ENCODE peak calls at places on chromosomes 2 and 18, in ten cellular contexts. G, F, K, U, N, Y, E, X, D and Q are unnamed samples.

GRCh38 chr2:235898766-235899165 is 269.4 kb downstream of the GBX2 start:
- DNase-seq in F (no peak), Y (peak; percentile 22), X (no peak), N (no peak), D (no peak), K (no peak), E (no peak), G (no peak), U (no peak), Q (no peak)

GRCh38 chr2:21696900-21697299 is 573.1 kb downstream of the TDRD15 start:
- DNase-seq in X (no peak), U (no peak), N (no peak), G (no peak), D (no peak), E (no peak), K (no peak), Y (no peak), F (no peak), Q (no peak)

GRCh38 chr2:108243566-108243965 is 3.8 kb downstream of the SULT1C3 start:
- DNase-seq in K (no peak), E (peak; percentile 58), X (no peak), U (peak; percentile 15), D (no peak), N (no peak), Y (no peak), G (no peak), F (no peak), Q (no peak)

GRCh38 chr18:49722472-49722871 is 90.9 kb downstream of the ACAA2 start:
- DNase-seq in Y (no peak), G (no peak), X (no peak), U (no peak), E (no peak), F (no peak), K (no peak), N (peak; percentile 44), D (no peak), Q (peak; percentile 53)

GRCh38 chr2:101946372-101946771 is 45.4 kb upstream of the IL1R2 start:
- DNase-seq in E (no peak), Y (no peak), N (no peak), X (no peak), U (peak; percentile 11), F (no peak), K (no peak), D (no peak), G (no peak), Q (no peak)

GRCh38 chr2:181828122-181828705 is 63.3 kb upstream of the ITPRID2 start:
- DNase-seq in K (peak; percentile 46), N (no peak), U (no peak), Y (no peak), D (no peak), F (no peak), X (no peak), E (no peak), G (no peak), Q (no peak)

GRCh38 chr2:152448621-152449020 is 113.6 kb downstream of the FMNL2 start:
- DNase-seq in Y (no peak), G (no peak), D (no peak), X (no peak), F (no peak), K (no peak), N (no peak), U (no peak), E (no peak), Q (no peak)

GRCh38 chr2:136006658-136007057 is 21.2 kb upstream of the DARS1 start:
- DNase-seq in K (no peak), E (peak; percentile 23), U (peak; percentile 43), X (no peak), G (no peak), N (no peak), D (no peak), Y (peak; percentile 43), F (no peak), Q (no peak)

GRCh38 chr2:56369316-56369715 is 185.5 kb downstream of the CCDC85A start:
- DNase-seq in F (no peak), G (no peak), U (peak; percentile 25), K (no peak), N (no peak), X (no peak), Y (no peak), D (no peak), E (peak; percentile 29), Q (no peak)

GRCh38 chr2:30115141-30115980 is 31.4 kb upstream of the YPEL5 start:
- DNase-seq in G (peak; percentile 68), X (peak; percentile 83), F (peak; percentile 86), N (peak; percentile 88), K (peak; percentile 82), E (peak; percentile 88), Y (peak; percentile 82), U (peak; percentile 79), D (peak; percentile 80), Q (peak; percentile 85)

GRCh38 chr2:58794103-58794502 is 553.0 kb upstream of the FANCL start:
- DNase-seq in D (no peak), X (no peak), K (no peak), E (no peak), G (no peak), N (no peak), F (no peak), Y (no peak), U (no peak), Q (no peak)

GRCh38 chr2:235394278-235394828 is 99.5 kb upstream of the AGAP1 start:
- DNase-seq in G (peak; percentile 58), N (no peak), D (no peak), E (peak; percentile 94), F (peak; percentile 8), Y (peak; percentile 69), K (peak; percentile 41), U (peak; percentile 79), X (no peak), Q (peak; percentile 52)

GRCh38 chr2:164046040-164046439 is 310.2 kb upstream of the FIGN start:
- DNase-seq in F (no peak), D (no peak), X (no peak), G (no peak), E (no peak), Y (no peak), N (no peak), K (no peak), U (no peak), Q (no peak)

GRCh38 chr2:30404354-30405265 is 42.4 kb upstream of the LCLAT1 start:
- DNase-seq in U (peak; percentile 82), Y (peak; percentile 82), D (no peak), N (no peak), F (peak; percentile 51), E (no peak), K (no peak), X (peak; percentile 75), G (no peak), Q (no peak)

GRCh38 chr2:122031544-122032263 is 276.3 kb downstream of the TSN start:
- DNase-seq in D (no peak), G (no peak), X (no peak), N (no peak), E (no peak), Y (peak; percentile 27), F (no peak), K (no peak), U (peak; percentile 18), Q (no peak)

GRCh38 chr18:45014047-45014501 is 333.4 kb downstream of the SETBP1 start:
- DNase-seq in G (peak; percentile 33), F (peak; percentile 26), K (no peak), U (peak; percentile 88), X (no peak), D (no peak), E (peak; percentile 45), Y (peak; percentile 82), N (no peak), Q (peak; percentile 43)

GRCh38 chr18:48007955-48008701 is 77.7 kb upstream of the SMAD2 start:
- DNase-seq in K (peak; percentile 77), U (no peak), Y (no peak), X (peak; percentile 81), N (peak; percentile 73), D (peak; percentile 82), F (peak; percentile 89), E (peak; percentile 52), G (peak; percentile 71), Q (peak; percentile 76)

GRCh38 chr2:210170442-210171303 is 536 bp downstream of the KANSL1L start:
- DNase-seq in N (peak; percentile 98), Y (peak; percentile 94), U (peak; percentile 91), X (peak; percentile 98), E (peak; percentile 92), F (peak; percentile 99), D (peak; percentile 98), G (peak; percentile 66), K (peak; percentile 92), Q (peak; percentile 98)
- TF ChIP-seq CTCF in N (no peak), Y (no peak), U (no peak), X (no peak), E (no peak), F (no peak), D (no peak), G (no peak), K (no peak), Q (no peak)

GRCh38 chr2:233353769-233354499 is at the start of gene DGKD:
- DNase-seq in X (peak; percentile 74), G (peak; percentile 45), F (peak; percentile 86), K (peak; percentile 86), D (peak; percentile 80), Y (no peak), N (peak; percentile 73), E (peak; percentile 58), U (peak; percentile 22), Q (peak; percentile 61)
- TF ChIP-seq CTCF in X (no peak), G (peak; percentile 75), F (peak; percentile 59), K (no peak), D (peak; percentile 25), Y (peak; percentile 34), N (peak; percentile 58), E (peak; percentile 30), U (no peak), Q (peak; percentile 28)

GRCh38 chr2:64625352-64626145 is 28.2 kb downstream of the SERTAD2 start:
- DNase-seq in N (no peak), G (no peak), X (no peak), E (no peak), D (no peak), Y (no peak), F (no peak), U (no peak), K (peak; percentile 40), Q (no peak)
- TF ChIP-seq CTCF in N (no peak), G (no peak), X (no peak), E (peak; percentile 23), D (no peak), Y (no peak), F (no peak), U (no peak), K (peak; percentile 35), Q (no peak)

DNA sequence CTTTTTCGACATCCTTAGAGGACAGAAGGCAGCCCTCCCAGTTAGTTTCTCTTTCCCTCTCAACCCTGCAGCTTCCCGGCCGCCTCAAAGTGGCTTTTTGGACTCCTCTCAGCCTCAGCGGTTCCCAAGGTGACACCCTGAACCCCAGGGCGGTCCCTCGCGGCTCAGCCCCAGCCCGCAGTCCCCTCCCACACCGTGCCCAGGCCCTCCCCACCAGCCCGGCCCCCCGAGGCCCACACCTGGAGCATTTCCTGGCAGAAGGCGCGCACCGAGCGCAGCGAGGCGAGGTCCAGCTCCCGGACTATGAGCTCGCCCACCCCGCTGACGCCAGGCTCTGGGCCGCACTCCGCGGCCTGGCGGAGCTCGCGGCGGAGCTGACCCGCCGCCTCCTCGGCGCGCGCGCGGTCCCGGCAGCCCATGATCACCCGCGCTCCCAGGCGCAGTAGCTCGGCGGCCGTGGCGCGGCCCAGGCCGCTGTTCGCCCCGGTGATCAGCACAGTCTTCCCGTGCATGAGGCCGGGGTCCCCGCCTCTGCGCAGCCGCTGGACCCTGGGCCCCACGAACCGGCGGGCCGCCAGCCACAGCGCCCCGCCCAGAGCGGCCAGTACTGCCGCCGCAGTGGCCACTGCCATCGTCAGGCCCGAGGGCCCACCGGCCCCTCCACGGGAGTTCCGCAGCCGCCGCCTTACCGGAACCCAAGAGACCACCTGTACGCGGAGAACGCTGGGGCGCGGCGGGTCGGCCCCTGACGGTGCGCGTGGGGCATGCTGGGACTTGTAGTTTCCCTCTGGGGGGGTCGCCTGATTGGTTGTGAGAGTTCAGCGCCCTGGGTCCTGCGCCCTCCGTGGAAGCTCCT is at the start of gene RDH14:
- DNase-seq in K (peak; percentile 95), X (peak; percentile 97), Y (peak; percentile 88), E (peak; percentile 84), G (peak; percentile 89), D (peak; percentile 93), F (peak; percentile 96), N (peak; percentile 96), U (peak; percentile 91), Q (peak; percentile 94)
- TF ChIP-seq CTCF in K (no peak), X (peak; percentile 50), Y (no peak), E (no peak), G (no peak), D (no peak), F (no peak), N (no peak), U (no peak), Q (no peak)